ENCODE peak calls at places on chromosomes 16 and 17, in four cellular contexts. P is A549, X is stomach, K is ovary. L is an unnamed sample. For H3K4me1, the result is how much of the 10 kb centered on the place peaks cover.

GRCh38 chr17:57531078-57531477 is 214.0 kb downstream of the CCDC182 start:
- DNase-seq in P (no peak), X (no peak), K (no peak), L (no peak)

GRCh38 chr17:66190738-66191606 is 961 bp downstream of the CEP112 start:
- DNase-seq in P (peak), X (no peak), K (no peak), L (no peak)

GRCh38 chr17:40180694-40181093 is 3.4 kb downstream of the RAPGEFL1 start:
- DNase-seq in P (no peak), X (peak), K (no peak), L (peak)

GRCh38 chr17:1197379-1197778 is 17.6 kb upstream of the ABR start:
- DNase-seq in P (no peak), X (no peak), K (no peak), L (no peak)

GRCh38 chr17:56707312-56708219 is 114.1 kb downstream of the NOG start:
- DNase-seq in P (no peak), X (no peak), K (no peak), L (no peak)

GRCh38 chr16:76207270-76207669 is 69.9 kb upstream of the CNTNAP4 start:
- DNase-seq in P (no peak), X (no peak), K (no peak), L (no peak)

GRCh38 chr16:84458606-84459516 is 45.6 kb downstream of the MEAK7 start:
- DNase-seq in P (no peak), X (no peak), K (no peak), L (no peak)

GRCh38 chr17:5164465-5164864 is 27.2 kb downstream of the ZNF594 start:
- DNase-seq in P (no peak), X (no peak), K (no peak), L (no peak)

GRCh38 chr16:50079741-50080140 is 14.0 kb downstream of the HEATR3 start:
- DNase-seq in P (no peak), X (no peak), K (no peak), L (no peak)

GRCh38 chr17:32870969-32871368 is 6.0 kb downstream of the MYO1D start:
- DNase-seq in P (no peak), X (no peak), K (no peak), L (no peak)

GRCh38 chr17:20273741-20274500 is 193.4 kb downstream of the LGALS9B start:
- DNase-seq in P (no peak), X (no peak), K (no peak), L (no peak)

GRCh38 chr17:75824591-75825518 is 19.3 kb downstream of the UNC13D start:
- DNase-seq in P (no peak), X (no peak), K (no peak), L (no peak)

GRCh38 chr16:25093208-25094061 is 18.1 kb upstream of the LCMT1 start:
- DNase-seq in P (no peak), X (no peak), K (no peak), L (no peak)

GRCh38 chr17:55709984-55710383 is 12.7 kb downstream of the TMEM100 start:
- DNase-seq in P (no peak), X (no peak), K (no peak), L (no peak)

GRCh38 chr16:53305743-53306142 is 128.5 kb upstream of the RBL2 start:
- DNase-seq in P (no peak), X (no peak), K (no peak), L (no peak)

GRCh38 chr17:48601528-48602430 is 3.0 kb downstream of the HOXB6 start:
- DNase-seq in P (peak), X (no peak), K (no peak), L (no peak)

GRCh38 chr16:21260870-21261791 is 17.0 kb downstream of the CRYM start:
- DNase-seq in P (peak), X (peak), K (no peak), L (peak)

GRCh38 chr16:49811630-49812334 is 44.1 kb downstream of the ZNF423 start:
- DNase-seq in P (no peak), X (no peak), K (no peak), L (peak)

GRCh38 chr17:7408341-7408740 is 696 bp downstream of the NLGN2 start:
- DNase-seq in P (no peak), X (no peak), K (peak), L (no peak)

GRCh38 chr17:36994438-36994837 is 45.7 kb downstream of the AATF start:
- DNase-seq in P (no peak), X (no peak), K (no peak), L (no peak)

GRCh38 chr16:69818811-69819587 is 56.9 kb downstream of the WWP2 start:
- DNase-seq in P (no peak), X (no peak), K (no peak), L (no peak)

GRCh38 chr17:1091190-1091534 is 88.6 kb downstream of the ABR start:
- DNase-seq in P (no peak), X (no peak), K (no peak), L (no peak)

GRCh38 chr17:4833941-4834501 is 881 bp downstream of the MINK1 start:
- DNase-seq in P (no peak), X (no peak), K (peak), L (peak)

GRCh38 chr16:85515830-85516397 is 97.2 kb upstream of the GSE1 start:
- DNase-seq in P (no peak), X (peak), K (no peak), L (peak)

GRCh38 chr17:20098314-20098713 is 89.2 kb downstream of the SPECC1 start:
- DNase-seq in P (no peak), X (no peak), K (no peak), L (no peak)

GRCh38 chr17:63681530-63681929 is 18.4 kb downstream of the LIMD2 start:
- DNase-seq in P (no peak), X (no peak), K (no peak), L (no peak)

GRCh38 chr16:19926449-19927390 is 42.1 kb upstream of the GPRC5B start:
- DNase-seq in P (no peak), X (no peak), K (no peak), L (no peak)

GRCh38 chr17:73466704-73467433 is 155.1 kb upstream of the CDC42EP4 start:
- DNase-seq in P (no peak), X (no peak), K (no peak), L (no peak)

GRCh38 chr16:3909791-3910583 is 29.5 kb upstream of the CREBBP start:
- DNase-seq in P (no peak), X (no peak), K (no peak), L (no peak)

GRCh38 chr16:3175157-3176153 is 12.5 kb upstream of the OR1F1 start:
- DNase-seq in P (peak), X (no peak), K (no peak), L (peak)

GRCh38 chr16:12095275-12096161 is 119.0 kb downstream of the SNX29 start:
- DNase-seq in P (peak), X (peak), K (peak), L (peak)

GRCh38 chr17:65055708-65056638 is 567 bp downstream of the GNA13 start:
- DNase-seq in P (peak), X (peak), K (peak), L (peak)

GRCh38 chr17:65057520-65058075 is 1.1 kb upstream of the GNA13 start:
- DNase-seq in P (no peak), X (peak), K (no peak), L (peak)

GRCh38 chr17:65058615-65059014 is 2.1 kb upstream of the GNA13 start:
- DNase-seq in P (no peak), X (peak), K (no peak), L (no peak)

GRCh38 chr17:65060855-65061254 is 4.3 kb upstream of the GNA13 start:
- DNase-seq in P (no peak), X (no peak), K (no peak), L (no peak)

GRCh38 chr17:65058151-65058550 is 1.6 kb upstream of the GNA13 start:
- DNase-seq in P (no peak), X (no peak), K (no peak), L (no peak)
- H3K4me1 ChIP-seq in P (under half), X (half or more), K (under half), L (under half)

GRCh38 chr17:49992191-49992932 is 2.7 kb downstream of the DLX3 start:
- DNase-seq in P (no peak), X (no peak), K (no peak), L (no peak)
- TF ChIP-seq CTCF in P (no peak), X (no peak), K (no peak), L (no peak)

DNA sequence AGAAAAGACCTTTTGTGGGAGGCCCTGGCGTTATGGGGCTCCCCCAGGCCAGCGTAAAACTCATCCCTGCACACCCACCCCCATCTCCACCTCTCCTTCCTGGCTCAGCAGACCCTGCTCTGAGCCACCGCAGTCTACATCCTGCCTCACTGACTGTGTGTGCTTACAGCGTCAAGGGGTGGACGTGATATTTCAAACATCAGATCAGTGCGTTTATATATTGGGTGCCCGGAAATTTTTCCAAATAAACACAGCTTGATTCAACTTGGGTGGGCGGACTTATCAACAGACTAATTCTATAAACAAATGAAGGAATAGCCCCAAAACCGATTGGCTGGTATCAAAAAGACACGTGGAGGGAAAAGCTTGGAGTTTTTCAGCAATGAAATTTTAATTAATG is 293 bp upstream of the FOXL1 start:
- DNase-seq in P (no peak), X (no peak), K (no peak), L (no peak)
- H3K27ac ChIP-seq in P (no peak), X (peak), K (no peak), L (no peak)

GRCh38 chr17:59669411-59669810 is 37.8 kb downstream of the PTRH2 start:
- DNase-seq in P (no peak), X (no peak), K (no peak), L (no peak)

GRCh38 chr17:59666235-59666634 is 41.0 kb downstream of the PTRH2 start:
- DNase-seq in P (no peak), X (no peak), K (no peak), L (no peak)

GRCh38 chr17:59671386-59671785 is 35.8 kb downstream of the PTRH2 start:
- DNase-seq in P (no peak), X (no peak), K (no peak), L (no peak)

GRCh38 chr17:59669944-59670343 is 37.3 kb downstream of the PTRH2 start:
- DNase-seq in P (no peak), X (no peak), K (no peak), L (no peak)

DNA sequence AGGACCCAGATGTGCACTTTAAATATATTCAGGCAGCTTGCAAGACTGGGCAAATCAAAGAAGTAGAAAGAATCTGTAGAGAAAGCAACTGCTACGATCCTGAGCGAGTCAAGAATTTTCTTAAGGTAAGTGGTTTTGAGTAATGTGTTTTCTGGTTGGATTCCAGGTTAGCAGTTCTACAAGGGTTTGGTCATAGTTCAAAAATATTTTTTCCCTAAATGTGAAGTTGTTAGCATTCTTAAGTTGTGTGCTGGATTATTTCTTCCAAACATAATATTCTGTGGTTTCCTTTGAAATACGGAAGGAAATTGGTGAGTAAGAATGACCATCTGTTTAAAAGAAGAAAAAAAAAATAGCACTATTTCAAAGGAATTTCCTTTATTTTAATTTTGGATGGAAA is 38.4 kb downstream of the PTRH2 start:
- DNase-seq in P (no peak), X (no peak), K (no peak), L (no peak)
- H3K4me1 ChIP-seq in P (half or more), X (under half), K (under half), L (under half)

DNA sequence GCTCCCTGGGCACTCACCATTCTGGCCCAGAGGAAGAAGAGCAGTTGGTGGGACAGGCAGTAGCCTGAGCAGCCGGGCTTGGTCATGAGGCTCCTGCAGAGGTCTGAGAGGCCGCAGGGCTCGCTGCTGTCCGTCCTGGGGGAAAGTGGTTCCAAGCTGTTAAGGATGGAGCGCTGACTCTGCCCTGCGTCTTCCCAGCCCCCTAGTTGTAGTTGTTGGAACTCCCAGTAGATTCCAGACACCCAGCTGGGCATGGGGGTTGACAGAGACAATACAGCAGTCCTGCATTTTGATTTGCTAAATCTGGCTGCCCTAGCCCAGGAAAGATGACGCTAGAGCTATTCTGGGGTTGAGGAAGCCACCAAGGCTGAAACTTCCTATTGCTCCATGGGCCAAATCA is 7.3 kb downstream of the C16orf89 start:
- DNase-seq in P (peak), X (no peak), K (no peak), L (no peak)
- TF ChIP-seq CTCF in P (no peak), X (no peak), K (no peak), L (no peak)

GRCh38 chr17:78255953-78256704 is 24.7 kb downstream of the TMEM235 start:
- DNase-seq in P (no peak), X (no peak), K (peak), L (no peak)
- H3K27ac ChIP-seq in P (no peak), X (no peak), K (no peak), L (no peak)

GRCh38 chr17:82234211-82235055 is 5.6 kb downstream of the SLC16A3 start:
- DNase-seq in P (no peak), X (no peak), K (peak), L (no peak)

GRCh38 chr17:82236142-82236971 is 7.5 kb downstream of the SLC16A3 start:
- DNase-seq in P (peak), X (peak), K (peak), L (peak)

GRCh38 chr17:82237083-82237745 is 8.4 kb downstream of the SLC16A3 start:
- DNase-seq in P (no peak), X (no peak), K (peak), L (no peak)

GRCh38 chr17:82235056-82235774 is 6.4 kb downstream of the SLC16A3 start:
- DNase-seq in P (no peak), X (no peak), K (peak), L (no peak)

DNA sequence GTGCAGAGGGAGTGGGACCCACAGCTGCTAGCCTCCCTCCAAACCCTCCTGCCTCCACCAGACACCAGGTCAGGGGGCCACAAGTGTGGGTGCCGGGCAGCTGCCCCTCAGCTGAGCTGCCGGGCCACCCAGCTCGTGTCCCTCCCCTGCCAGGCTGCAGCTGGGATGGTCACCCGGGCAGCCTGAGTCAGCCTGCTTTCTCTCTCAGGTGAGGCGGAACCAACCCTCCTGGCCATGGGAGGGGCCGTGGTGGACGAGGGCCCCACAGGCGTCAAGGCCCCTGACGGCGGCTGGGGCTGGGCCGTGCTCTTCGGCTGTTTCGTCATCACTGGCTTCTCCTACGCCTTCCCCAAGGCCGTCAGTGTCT is 6.9 kb downstream of the SLC16A3 start:
- DNase-seq in P (no peak), X (no peak), K (peak), L (no peak)
- H3K4me1 ChIP-seq in P (half or more), X (half or more), K (under half), L (under half)

GRCh38 chr17:28726912-28727726 is 1.1 kb upstream of the TLCD1 start:
- DNase-seq in P (peak), X (peak), K (peak), L (peak)

GRCh38 chr17:28725660-28726395 is at the start of gene TLCD1:
- DNase-seq in P (peak), X (peak), K (peak), L (peak)

GRCh38 chr17:28728364-28729200 is at the start of gene NEK8:
- DNase-seq in P (peak), X (peak), K (peak), L (peak)

GRCh38 chr17:28726396-28726911 is 421 bp upstream of the TLCD1 start:
- DNase-seq in P (peak), X (peak), K (no peak), L (no peak)

GRCh38 chr17:28727727-28728363 is 743 bp upstream of the NEK8 start:
- DNase-seq in P (peak), X (peak), K (peak), L (peak)
- TF ChIP-seq CTCF in P (peak), X (no peak), K (no peak), L (no peak)

GRCh38 chr16:57371494-57372371 is 557 bp upstream of the CX3CL1 start:
- DNase-seq in P (no peak), X (no peak), K (no peak), L (peak)

GRCh38 chr16:57374067-57374534 is 1.8 kb downstream of the CX3CL1 start:
- DNase-seq in P (no peak), X (no peak), K (no peak), L (peak)

GRCh38 chr16:57372372-57373116 is at the start of gene CX3CL1:
- DNase-seq in P (no peak), X (peak), K (peak), L (peak)

GRCh38 chr16:57376313-57376818 is 4.1 kb downstream of the CX3CL1 start:
- DNase-seq in P (no peak), X (no peak), K (no peak), L (no peak)

DNA sequence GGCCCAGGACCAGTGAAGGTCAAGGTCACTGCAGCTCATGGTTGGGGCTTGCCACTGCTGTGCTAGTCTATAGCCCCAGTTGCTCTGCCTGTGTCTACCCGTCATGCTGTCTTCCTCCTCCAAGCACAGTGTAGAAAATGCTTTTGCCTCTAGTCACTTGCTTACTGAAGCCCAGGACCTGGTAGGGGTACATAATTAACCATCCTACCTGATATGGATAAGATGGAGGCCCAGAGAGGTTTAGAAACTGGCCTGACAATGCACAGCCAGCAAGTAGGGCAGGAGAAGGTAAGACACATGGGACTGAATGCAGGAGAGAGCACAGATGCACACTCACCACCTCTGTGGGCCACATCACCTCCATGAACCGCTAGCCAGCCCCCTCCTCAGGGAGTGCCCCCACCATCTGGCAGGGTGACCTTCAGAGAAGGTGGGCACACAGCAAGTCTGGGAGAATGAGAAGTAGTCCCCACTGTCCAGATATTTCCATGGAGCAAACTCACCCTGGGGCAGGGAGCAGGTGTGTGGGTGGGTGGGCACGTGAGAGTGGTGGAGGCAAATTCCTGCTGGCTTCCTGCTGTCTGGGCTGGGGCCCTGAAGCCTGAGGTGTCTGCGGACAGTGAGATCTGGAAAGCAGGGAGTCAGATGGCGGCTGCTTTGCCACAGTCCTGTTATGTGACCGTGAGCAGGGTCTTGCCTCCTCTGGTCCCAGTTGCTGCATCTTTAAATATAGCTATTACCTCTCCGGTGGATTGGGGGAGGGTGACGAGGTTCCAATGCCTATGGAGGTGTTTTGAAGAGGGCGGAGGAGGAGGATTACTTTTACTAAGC is 1.0 kb downstream of the CX3CL1 start:
- DNase-seq in P (no peak), X (no peak), K (no peak), L (no peak)
- H3K27ac ChIP-seq in P (peak), X (peak), K (peak), L (peak)

GRCh38 chr16:67965668-67966548 is 2.5 kb downstream of the SLC12A4 start:
- DNase-seq in P (no peak), X (no peak), K (no peak), L (no peak)
- H3K4me1 ChIP-seq in P (under half), X (half or more), K (under half), L (half or more)